ENCODE peak calls at places on chromosomes 16 and 17, in five cellular contexts. Z, I, U, C and S are unnamed samples.

GRCh38 chr16:12321363-12321762 is 344.8 kb downstream of the SNX29 start:
- DNase-seq in C (no peak), Z (no peak), I (no peak), U (no peak), S (no peak)

GRCh38 chr16:9370071-9370491 is 278.6 kb downstream of the HAPSTR1 start:
- DNase-seq in I (no peak), Z (no peak), C (no peak), U (no peak), S (no peak)

GRCh38 chr17:45361976-45362375 is 45.2 kb upstream of the MAP3K14 start:
- DNase-seq in U (no peak), I (no peak), Z (no peak), C (no peak), S (peak; percentile 40)

GRCh38 chr16:66224636-66225035 is 141.9 kb upstream of the CDH5 start:
- DNase-seq in U (no peak), Z (no peak), I (no peak), C (no peak), S (no peak)

GRCh38 chr17:19672009-19672837 is 23.7 kb downstream of the ALDH3A2 start:
- DNase-seq in C (no peak), Z (no peak), I (peak; percentile 95), U (no peak), S (no peak)

GRCh38 chr17:60049936-60050335 is 28.8 kb downstream of the HEATR6 start:
- DNase-seq in U (no peak), C (no peak), I (no peak), Z (no peak), S (no peak)

GRCh38 chr17:74296548-74296936 is 22.5 kb downstream of the DNAI2 start:
- DNase-seq in Z (peak; percentile 39), U (peak; percentile 51), I (peak; percentile 94), C (no peak), S (no peak)

GRCh38 chr16:54699656-54700055 is 231.0 kb upstream of the IRX5 start:
- DNase-seq in C (no peak), U (no peak), I (no peak), Z (no peak), S (no peak)

GRCh38 chr16:17295948-17296347 is 174.8 kb downstream of the XYLT1 start:
- DNase-seq in I (peak; percentile 62), Z (no peak), C (no peak), U (no peak), S (no peak)

GRCh38 chr16:50839356-50839755 is 97.5 kb downstream of the CYLD start:
- DNase-seq in I (no peak), Z (no peak), C (no peak), U (no peak), S (no peak)

GRCh38 chr16:27402964-27403600 is 1.1 kb downstream of the IL21R start:
- DNase-seq in I (no peak), U (no peak), Z (no peak), C (no peak), S (peak; percentile 36)

GRCh38 chr16:17784073-17784472 is 313.3 kb upstream of the XYLT1 start:
- DNase-seq in I (no peak), C (no peak), Z (no peak), U (peak; percentile 57), S (no peak)

GRCh38 chr17:9104370-9105041 is 83.2 kb downstream of the NTN1 start:
- DNase-seq in U (no peak), Z (no peak), C (no peak), I (no peak), S (no peak)

GRCh38 chr16:3577302-3577752 is at the start of gene NLRC3:
- DNase-seq in I (no peak), U (no peak), Z (no peak), C (no peak), S (no peak)

GRCh38 chr17:63516910-63517824 is 6.0 kb upstream of the KCNH6 start:
- DNase-seq in I (no peak), Z (no peak), U (peak; percentile 71), C (peak; percentile 21), S (no peak)

GRCh38 chr16:75462804-75463203 is 1.7 kb downstream of the TMEM170A start:
- DNase-seq in I (no peak), U (no peak), C (no peak), Z (no peak), S (no peak)

GRCh38 chr17:78557598-78558039 is 19.6 kb downstream of the DNAH17 start:
- DNase-seq in C (no peak), U (peak; percentile 77), Z (no peak), I (no peak), S (no peak)

GRCh38 chr17:63925615-63926014 is 6.5 kb downstream of the CD79B start:
- DNase-seq in C (no peak), U (no peak), I (no peak), Z (no peak), S (no peak)

GRCh38 chr16:65961491-65962143 is 404.9 kb upstream of the CDH5 start:
- DNase-seq in Z (no peak), U (no peak), I (no peak), C (no peak), S (no peak)

GRCh38 chr17:56970974-56971373 is 7.0 kb upstream of the SCPEP1 start:
- DNase-seq in Z (no peak), U (no peak), C (no peak), I (no peak), S (no peak)

GRCh38 chr17:9700136-9700535 is 54.8 kb downstream of the USP43 start:
- DNase-seq in U (no peak), C (no peak), I (no peak), Z (no peak), S (no peak)

GRCh38 chr16:314351-314750 is 31.4 kb downstream of the PDIA2 start:
- DNase-seq in C (no peak), U (no peak), I (no peak), Z (no peak), S (no peak)

GRCh38 chr17:73725794-73726193 is 81.5 kb upstream of the SDK2 start:
- DNase-seq in U (no peak), I (no peak), Z (no peak), C (no peak), S (no peak)

GRCh38 chr16:88394426-88394825 is 11.7 kb downstream of the ZNF469 start:
- DNase-seq in C (no peak), I (no peak), Z (no peak), U (no peak), S (no peak)

GRCh38 chr16:77246160-77246559 is 47.0 kb downstream of the SYCE1L start:
- DNase-seq in C (no peak), Z (no peak), U (no peak), I (no peak), S (no peak)

GRCh38 chr16:71807905-71808592 is 585 bp downstream of the AP1G1 start:
- DNase-seq in U (peak; percentile 20), C (no peak), Z (peak; percentile 23), I (peak; percentile 71), S (peak; percentile 76)

GRCh38 chr17:4073983-4074830 is 68.6 kb downstream of the ZZEF1 start:
- DNase-seq in U (no peak), C (no peak), I (peak; percentile 83), Z (peak; percentile 26), S (no peak)

GRCh38 chr17:39599006-39599664 is 8.6 kb downstream of the NEUROD2 start:
- DNase-seq in I (no peak), C (no peak), Z (peak; percentile 40), U (no peak), S (no peak)

GRCh38 chr16:47731252-47731651 is 270.1 kb downstream of the PHKB start:
- DNase-seq in U (peak; percentile 100), I (no peak), C (peak; percentile 97), Z (no peak), S (no peak)

GRCh38 chr17:3768786-3769185 is 32.2 kb downstream of the ITGAE start:
- DNase-seq in Z (no peak), I (no peak), U (no peak), C (no peak), S (no peak)

GRCh38 chr16:13421726-13422125 is 498.2 kb upstream of the ERCC4 start:
- DNase-seq in C (no peak), U (peak; percentile 12), I (no peak), Z (no peak), S (no peak)

GRCh38 chr16:5903797-5904196 is 806.2 kb upstream of the EEF2KMT start:
- DNase-seq in C (no peak), Z (no peak), U (no peak), I (peak; percentile 85), S (no peak)

GRCh38 chr17:39365252-39365651 is 36.2 kb downstream of the FBXL20 start:
- DNase-seq in Z (no peak), U (peak; percentile 79), C (peak; percentile 33), I (no peak), S (no peak)

GRCh38 chr16:23710008-23710407 is 3.0 kb downstream of the ERN2 start:
- DNase-seq in Z (no peak), C (no peak), I (no peak), U (no peak), S (no peak)

GRCh38 chr17:58510075-58510474 is 4.4 kb downstream of the MTMR4 start:
- DNase-seq in I (no peak), C (no peak), Z (no peak), U (no peak), S (no peak)

GRCh38 chr17:6041261-6041660 is 28.9 kb upstream of the WSCD1 start:
- DNase-seq in I (no peak), U (no peak), Z (no peak), C (no peak), S (no peak)

GRCh38 chr17:36755586-36755985 is 154.2 kb downstream of the MRM1 start:
- DNase-seq in I (peak; percentile 65), Z (no peak), U (no peak), C (no peak), S (no peak)
- TF ChIP-seq CTCF in I (no peak), Z (no peak), U (no peak), C (peak; percentile 29), S (no peak)

DNA sequence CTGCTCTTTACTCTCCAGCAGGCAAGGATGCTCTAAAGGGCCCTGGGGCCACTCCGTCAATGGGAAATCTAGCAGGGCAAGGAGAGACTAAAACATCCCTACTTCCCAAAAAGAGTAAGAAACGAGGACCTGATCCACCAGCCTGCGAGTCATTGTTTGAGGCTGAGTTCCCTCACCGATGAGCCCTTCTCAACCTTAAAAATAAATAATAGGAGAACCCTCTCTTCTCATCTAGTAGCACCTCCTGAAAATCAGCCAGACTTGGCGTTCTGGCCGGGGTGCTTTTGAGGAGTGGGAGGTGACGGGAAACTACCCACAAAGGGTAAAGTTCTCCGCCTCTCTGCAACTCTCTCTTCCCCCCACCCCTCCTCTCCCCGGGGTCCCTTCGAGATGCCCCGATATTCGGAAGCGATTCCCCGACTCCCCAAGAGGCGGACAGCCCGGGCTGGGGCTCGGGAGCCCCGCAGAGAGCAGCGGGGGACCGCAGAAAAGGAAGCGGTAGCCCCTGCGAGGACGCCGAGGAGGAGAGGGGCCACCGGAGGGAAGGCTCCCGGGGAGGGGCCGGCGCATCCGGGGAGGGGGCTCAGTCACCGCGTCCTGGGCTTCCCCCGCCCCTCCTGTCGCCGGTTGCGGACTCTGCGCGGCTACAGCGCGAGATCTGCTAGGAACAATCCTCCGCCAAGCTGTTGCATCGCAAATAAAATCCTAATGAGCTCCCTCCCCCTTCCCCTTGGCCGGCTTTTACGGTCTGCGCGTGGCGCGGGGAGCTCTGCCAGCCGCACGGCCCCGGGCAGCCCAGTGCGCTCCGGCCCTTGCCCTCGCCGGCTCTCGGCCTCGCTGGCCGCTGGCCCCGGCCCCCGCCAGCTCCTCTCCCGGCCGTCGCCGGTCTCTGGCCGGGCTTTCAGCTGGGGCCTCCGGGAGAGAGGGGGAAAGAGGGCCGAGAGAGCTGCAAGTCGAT is 1.3 kb downstream of the HOXB9 start:
- DNase-seq in U (no peak), Z (no peak), C (no peak), I (no peak), S (no peak)
- H3K4me3 ChIP-seq in U (no peak overlapping the region), Z (no peak overlapping the region), C (peak overlapping the region; percentile 22), I (peak overlapping the region; percentile 15), S (peak overlapping the region; percentile 57)

GRCh38 chr16:22207715-22208360 is 1.8 kb downstream of the EEF2K start:
- DNase-seq in U (no peak), I (no peak), Z (no peak), C (no peak), S (no peak)
- H3K27ac ChIP-seq in U (no peak overlapping the region), I (peak overlapping the region; percentile 91), Z (peak overlapping the region; percentile 86), C (no peak overlapping the region), S (peak overlapping the region; percentile 95)

GRCh38 chr17:80475949-80476876 is at the start of gene NPTX1:
- DNase-seq in I (no peak), U (no peak), C (no peak), Z (no peak), S (no peak)
- TF ChIP-seq CTCF in I (no peak), U (no peak), C (no peak), Z (no peak), S (no peak)